ENCODE peak calls at places on chromosome 7, in six cellular contexts. I, U, V, W, Y and Q are unnamed samples.
A peak's percentile ranks its signal among the peaks of the same experiment; 100 is the strongest.

GRCh38 chr7:101436226-101436745 is 73.6 kb downstream of the COL26A1 start:
- DNase-seq in I (no peak), U (no peak), V (no peak), W (no peak), Y (no peak), Q (no peak)

GRCh38 chr7:108660465-108660864 is 90.8 kb downstream of the DNAJB9 start:
- DNase-seq in I (no peak), U (no peak), V (no peak), W (no peak), Y (no peak), Q (no peak)

GRCh38 chr7:10940748-10941358 is 32.8 kb upstream of the PHF14 start:
- DNase-seq in I (no peak), U (no peak), V (no peak), W (no peak), Y (no peak), Q (no peak)

GRCh38 chr7:107743567-107744344 is at the start of gene CBLL1:
- DNase-seq in I (peak; percentile 96), U (peak; percentile 84), V (peak; percentile 95), W (peak; percentile 95), Y (peak; percentile 99), Q (peak; percentile 98)

GRCh38 chr7:143238289-143238995 is 16.6 kb downstream of the TAS2R40 start:
- DNase-seq in I (no peak), U (no peak), V (no peak), W (no peak), Y (no peak), Q (no peak)

GRCh38 chr7:88226886-88227516 is 7.2 kb upstream of the SRI start:
- DNase-seq in I (peak; percentile 78), U (peak; percentile 26), V (no peak), W (no peak), Y (no peak), Q (no peak)

GRCh38 chr7:141354251-141354650 is 197.0 kb upstream of the AGK start:
- DNase-seq in I (no peak), U (no peak), V (no peak), W (no peak), Y (no peak), Q (no peak)

GRCh38 chr7:130486963-130487324 is 4.9 kb upstream of the MEST start:
- DNase-seq in I (no peak), U (no peak), V (no peak), W (no peak), Y (no peak), Q (no peak)

GRCh38 chr7:90592036-90592435 is 4.1 kb upstream of the CDK14 start:
- DNase-seq in I (no peak), U (no peak), V (no peak), W (no peak), Y (no peak), Q (no peak)

GRCh38 chr7:17103170-17103569 is 195.3 kb upstream of the AHR start:
- DNase-seq in I (no peak), U (no peak), V (no peak), W (no peak), Y (no peak), Q (no peak)

GRCh38 chr7:157012113-157012547 is 1.7 kb upstream of the MNX1 start:
- DNase-seq in I (no peak), U (no peak), V (no peak), W (no peak), Y (no peak), Q (no peak)

GRCh38 chr7:5695037-5695708 is 86.3 kb downstream of the RNF216 start:
- DNase-seq in I (no peak), U (peak; percentile 70), V (no peak), W (no peak), Y (peak; percentile 63), Q (no peak)

GRCh38 chr7:44824894-44825526 is 22.9 kb downstream of the H2AZ2 start:
- DNase-seq in I (no peak), U (peak; percentile 19), V (no peak), W (no peak), Y (no peak), Q (no peak)

GRCh38 chr7:140621326-140622035 is 19.1 kb downstream of the DENND2A start:
- DNase-seq in I (no peak), U (no peak), V (no peak), W (no peak), Y (no peak), Q (no peak)

GRCh38 chr7:154833839-154834238 is 169.1 kb downstream of the PAXIP1 start:
- DNase-seq in I (no peak), U (no peak), V (no peak), W (no peak), Y (no peak), Q (no peak)

GRCh38 chr7:134907000-134907399 is 79.3 kb upstream of the AGBL3 start:
- DNase-seq in I (no peak), U (no peak), V (no peak), W (no peak), Y (no peak), Q (no peak)

GRCh38 chr7:139362302-139362701 is 2.6 kb downstream of the LUC7L2 start:
- DNase-seq in I (no peak), U (no peak), V (no peak), W (no peak), Y (no peak), Q (no peak)

GRCh38 chr7:16524332-16524731 is 2.3 kb upstream of the LRRC72 start:
- DNase-seq in I (no peak), U (no peak), V (no peak), W (no peak), Y (no peak), Q (no peak)

GRCh38 chr7:135692055-135692454 is 29.7 kb downstream of the STMP1 start:
- DNase-seq in I (no peak), U (no peak), V (no peak), W (no peak), Y (no peak), Q (no peak)

GRCh38 chr7:104136981-104137380 is 70.8 kb downstream of the ORC5 start:
- DNase-seq in I (no peak), U (no peak), V (no peak), W (no peak), Y (no peak), Q (no peak)

GRCh38 chr7:141339603-141340002 is 211.6 kb upstream of the AGK start:
- DNase-seq in I (no peak), U (no peak), V (no peak), W (no peak), Y (no peak), Q (no peak)

GRCh38 chr7:107432261-107432660 is 37.6 kb upstream of the GPR22 start:
- DNase-seq in I (no peak), U (no peak), V (no peak), W (no peak), Y (no peak), Q (no peak)

GRCh38 chr7:21448974-21449373 is 21.1 kb downstream of the SP4 start:
- DNase-seq in I (no peak), U (no peak), V (no peak), W (no peak), Y (no peak), Q (no peak)

DNA sequence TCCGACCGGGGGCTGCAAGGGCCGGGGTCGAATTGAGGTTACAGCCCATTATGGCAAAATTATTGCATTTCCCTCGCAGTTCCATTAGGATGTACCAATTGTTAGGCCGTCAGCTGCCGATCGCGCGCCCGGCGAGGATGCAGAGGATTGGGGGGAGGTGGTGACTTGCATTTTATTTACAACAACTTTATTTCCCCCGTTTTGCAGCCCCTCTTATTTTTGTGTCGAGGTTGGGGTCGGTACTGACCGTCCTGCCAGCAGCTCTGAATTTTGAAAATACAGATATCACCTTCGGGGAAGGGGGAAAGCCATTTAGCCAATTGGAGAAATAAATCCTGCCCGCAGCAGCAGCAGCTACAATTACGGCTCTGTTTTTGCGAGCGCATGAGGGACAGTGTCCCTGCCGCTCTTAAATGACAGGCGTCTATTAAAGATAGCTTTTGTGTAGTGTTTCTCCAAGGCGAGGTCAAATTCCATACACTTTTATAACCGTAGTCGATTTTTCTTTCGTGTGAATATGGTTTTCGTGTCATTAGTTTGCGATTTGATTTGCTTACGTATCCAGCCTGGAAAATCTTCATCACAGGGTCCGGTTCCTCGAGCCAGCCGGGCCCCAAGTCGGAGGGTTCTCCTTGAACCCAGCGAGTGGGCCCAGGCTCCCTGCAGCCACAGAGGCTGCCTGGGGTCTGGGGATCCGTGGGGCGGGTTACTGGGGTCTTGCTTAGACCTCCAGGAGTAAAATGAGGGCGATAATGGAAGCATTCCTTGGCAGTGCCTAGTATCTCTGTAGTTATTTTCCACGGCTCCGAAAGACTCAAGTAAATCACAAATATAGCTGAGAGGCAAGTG is 693 bp upstream of the HOXA5 start:
- DNase-seq in I (no peak), U (no peak), V (no peak), W (no peak), Y (peak; percentile 42), Q (no peak)
- TF ChIP-seq CTCF in I (peak; percentile 80), U (no peak), V (no peak), W (peak; percentile 34), Y (no peak), Q (no peak)

DNA sequence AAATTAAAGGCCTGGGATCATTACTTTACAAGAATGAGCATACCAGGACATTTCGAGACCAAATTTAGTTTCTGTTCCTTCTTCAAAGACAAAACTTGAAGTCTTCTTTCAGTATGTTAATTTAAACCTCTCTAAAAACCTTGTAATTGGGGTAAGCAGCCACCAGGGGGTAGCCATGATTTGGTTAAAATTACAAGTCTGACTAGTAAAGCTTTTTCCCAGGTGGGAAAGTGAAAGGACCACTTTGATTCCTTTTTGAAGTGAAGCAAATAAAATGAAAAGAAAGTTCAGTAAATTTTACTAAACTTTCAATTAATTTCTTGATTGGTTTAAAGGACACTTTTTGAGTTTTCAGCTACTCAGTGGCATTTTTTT is 294.3 kb downstream of the BBS9 start:
- DNase-seq in I (no peak), U (no peak), V (peak; percentile 35), W (no peak), Y (no peak), Q (no peak)
- TF ChIP-seq CTCF in I (peak; percentile 35), U (peak; percentile 32), V (peak; percentile 47), W (peak; percentile 65), Y (peak; percentile 42), Q (peak; percentile 69)

DNA sequence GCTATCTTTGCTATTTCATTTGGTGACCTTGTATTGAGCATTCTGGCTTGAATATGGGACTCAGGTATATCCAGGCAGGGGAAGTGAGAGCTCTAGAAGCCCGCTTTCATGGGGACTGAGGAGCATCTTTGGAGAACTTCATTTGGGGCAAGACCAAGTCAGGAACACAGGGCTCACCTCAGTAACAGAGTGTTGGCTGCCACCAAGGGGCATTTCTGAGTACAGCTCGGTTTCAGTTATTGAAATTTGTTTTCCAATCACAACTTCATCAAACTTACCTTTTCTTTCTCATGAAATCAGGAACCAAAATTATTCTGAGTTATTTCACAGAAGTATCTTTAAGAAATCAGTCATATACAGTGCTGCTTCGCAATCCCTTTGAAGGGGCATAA is 337.2 kb downstream of the C7orf25 start:
- DNase-seq in I (no peak), U (no peak), V (no peak), W (no peak), Y (no peak), Q (no peak)
- TF ChIP-seq CTCF in I (peak; percentile 45), U (peak; percentile 9), V (no peak), W (peak; percentile 25), Y (peak; percentile 11), Q (no peak)

DNA sequence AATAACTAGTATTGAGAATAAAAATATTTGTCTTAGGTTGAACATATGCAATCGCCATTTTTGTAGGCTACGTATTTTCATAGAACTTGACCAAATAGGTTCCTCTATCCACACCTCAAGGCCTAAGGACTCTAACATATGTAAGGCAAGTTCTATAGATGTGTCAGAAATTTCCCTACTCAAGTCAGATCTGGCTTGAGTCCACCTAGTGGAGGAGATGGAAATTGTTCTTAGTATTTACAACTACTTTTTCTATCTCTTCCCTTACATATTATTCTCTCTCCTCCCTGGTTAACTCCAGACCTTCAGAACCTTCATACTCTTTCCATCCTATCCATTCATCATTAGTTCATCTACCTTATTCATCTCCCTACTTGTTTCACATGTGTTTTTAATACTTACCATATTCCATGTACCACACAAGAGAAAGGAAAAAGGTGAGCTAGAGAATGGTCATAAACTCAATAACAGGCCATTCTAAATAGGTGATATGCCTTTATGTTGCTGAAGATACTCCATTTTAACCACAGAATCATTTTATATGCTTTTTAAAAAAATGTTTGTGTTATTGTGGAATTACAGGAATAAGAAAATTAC is 174.5 kb upstream of the HDAC9 start:
- DNase-seq in I (no peak), U (peak; percentile 9), V (no peak), W (no peak), Y (no peak), Q (no peak)
- TF ChIP-seq CTCF in I (peak; percentile 66), U (peak; percentile 47), V (peak; percentile 53), W (peak; percentile 74), Y (peak; percentile 44), Q (peak; percentile 88)